ENCODE peak calls at places on chromosomes 5 and 9, in seven cellular contexts. G, N, T, U, I, S and X are unnamed samples.

GRCh38 chr9:115969096-115969495 is 184.5 kb upstream of the PAPPA start:
- DNase-seq in G (peak; percentile 65), N (no peak), T (no peak), U (no peak), I (no peak), S (no peak), X (peak; percentile 60)

GRCh38 chr5:69491838-69492390 is 676 bp upstream of the OCLN start:
- DNase-seq in G (no peak), N (no peak), T (no peak), U (no peak), I (no peak), S (no peak), X (no peak)

GRCh38 chr5:138663009-138663408 is 87.8 kb upstream of the HSPA9 start:
- DNase-seq in G (peak; percentile 42), N (peak; percentile 81), T (no peak), U (no peak), I (no peak), S (peak; percentile 16), X (peak; percentile 26)

GRCh38 chr5:139402561-139403158 is 1.2 kb downstream of the SPATA24 start:
- DNase-seq in G (no peak), N (peak; percentile 68), T (peak; percentile 49), U (no peak), I (no peak), S (no peak), X (peak; percentile 28)

GRCh38 chr5:143892908-143893307 is 80.9 kb downstream of the HMHB1 start:
- DNase-seq in G (peak; percentile 16), N (no peak), T (no peak), U (no peak), I (no peak), S (no peak), X (no peak)

GRCh38 chr9:8733096-8733954 is 933.7 kb upstream of the DMAC1 start:
- DNase-seq in G (no peak), N (no peak), T (peak; percentile 94), U (peak; percentile 65), I (no peak), S (no peak), X (peak; percentile 51)

GRCh38 chr9:95025213-95026170 is 292.0 kb downstream of the FANCC start:
- DNase-seq in G (peak; percentile 92), N (peak; percentile 19), T (peak; percentile 31), U (peak; percentile 67), I (peak; percentile 81), S (no peak), X (peak; percentile 97)

GRCh38 chr9:135926402-135927194 is 19.3 kb upstream of the CAMSAP1 start:
- DNase-seq in G (peak; percentile 99), N (peak; percentile 78), T (no peak), U (no peak), I (peak; percentile 97), S (peak; percentile 61), X (peak; percentile 91)

GRCh38 chr9:86354882-86355399 is 731 bp upstream of the TUT7 start:
- DNase-seq in G (no peak), N (no peak), T (no peak), U (no peak), I (peak; percentile 45), S (no peak), X (peak; percentile 20)

GRCh38 chr5:113531760-113532159 is 18.3 kb downstream of the YTHDC2 start:
- DNase-seq in G (no peak), N (no peak), T (no peak), U (no peak), I (no peak), S (no peak), X (no peak)

GRCh38 chr9:36991516-36992134 is 42.4 kb downstream of the PAX5 start:
- DNase-seq in G (no peak), N (peak; percentile 51), T (peak; percentile 73), U (peak; percentile 66), I (no peak), S (no peak), X (peak; percentile 46)

GRCh38 chr5:27328480-27328879 is 290.1 kb upstream of the CDH9 start:
- DNase-seq in G (peak; percentile 91), N (no peak), T (no peak), U (no peak), I (peak; percentile 15), S (no peak), X (peak; percentile 75)

GRCh38 chr5:74020488-74020887 is 394.5 kb downstream of the ARHGEF28 start:
- DNase-seq in G (no peak), N (no peak), T (no peak), U (no peak), I (no peak), S (no peak), X (no peak)

GRCh38 chr5:108315829-108316228 is 66.1 kb downstream of the FBXL17 start:
- DNase-seq in G (peak; percentile 15), N (no peak), T (no peak), U (no peak), I (no peak), S (no peak), X (peak; percentile 34)

GRCh38 chr5:62886603-62887315 is 308.1 kb downstream of the LRRC70 start:
- DNase-seq in G (peak; percentile 4), N (no peak), T (no peak), U (no peak), I (no peak), S (no peak), X (peak; percentile 89)